ENCODE peak calls at places on chromosomes 7 and 10, in ten cellular contexts. T, A, R, X, J, D, Z, W, M and L are unnamed samples.

GRCh38 chr10:6037975-6038624 is 24.1 kb downstream of the IL2RA start:
- DNase-seq in Z (no peak), A (no peak), W (no peak), R (no peak), J (no peak), D (no peak), M (no peak), T (no peak), X (no peak), L (no peak)

GRCh38 chr10:46028584-46029570 is 1.5 kb downstream of the NCOA4 start:
- DNase-seq in M (no peak), T (no peak), X (peak), A (peak), W (peak), J (peak), R (no peak), Z (peak), D (peak), L (no peak)

GRCh38 chr10:104608076-104608828 is 32.8 kb upstream of the SORCS3 start:
- DNase-seq in Z (no peak), R (no peak), J (no peak), W (no peak), A (no peak), X (no peak), M (no peak), D (no peak), T (no peak), L (no peak)

GRCh38 chr7:143429770-143430698 is 13.2 kb upstream of the TAS2R60 start:
- DNase-seq in D (no peak), R (no peak), W (no peak), T (no peak), Z (peak), A (peak), J (no peak), M (no peak), X (no peak), L (no peak)

GRCh38 chr10:12103743-12104142 is 25.7 kb upstream of the SEC61A2 start:
- DNase-seq in Z (no peak), W (no peak), D (no peak), A (no peak), R (no peak), M (no peak), X (no peak), J (no peak), T (no peak), L (no peak)

GRCh38 chr10:71742301-71743098 is 22.9 kb upstream of the C10orf105 start:
- DNase-seq in X (no peak), J (no peak), D (no peak), W (no peak), R (no peak), T (peak), M (no peak), A (no peak), Z (no peak), L (no peak)

GRCh38 chr10:13492493-13493180 is 36.2 kb downstream of the BEND7 start:
- DNase-seq in J (no peak), X (no peak), D (no peak), A (no peak), Z (no peak), W (no peak), T (no peak), R (no peak), M (no peak), L (no peak)

GRCh38 chr7:158535079-158535478 is 52.5 kb downstream of the PTPRN2 start:
- DNase-seq in J (no peak), X (no peak), W (no peak), Z (no peak), R (no peak), T (no peak), D (no peak), M (no peak), A (no peak), L (no peak)

GRCh38 chr10:61897671-61898434 is 3.6 kb upstream of the ARID5B start:
- DNase-seq in R (peak), J (peak), W (peak), Z (peak), X (peak), A (peak), T (no peak), D (peak), M (no peak), L (no peak)

GRCh38 chr7:1530946-1531262 is 402 bp downstream of the MAFK start:
- DNase-seq in A (no peak), D (no peak), X (no peak), Z (no peak), W (no peak), R (no peak), T (no peak), J (no peak), M (no peak), L (no peak)

GRCh38 chr10:22631185-22631584 is 83.2 kb downstream of the PIP4K2A start:
- DNase-seq in T (no peak), D (no peak), M (no peak), R (no peak), X (no peak), W (no peak), A (no peak), Z (no peak), J (no peak), L (no peak)

GRCh38 chr10:22630229-22631174 is 83.9 kb downstream of the PIP4K2A start:
- DNase-seq in R (no peak), W (no peak), J (no peak), Z (peak), X (no peak), A (peak), M (no peak), T (no peak), D (no peak), L (no peak)

GRCh38 chr10:22628309-22628708 is 86.1 kb downstream of the PIP4K2A start:
- DNase-seq in M (no peak), X (no peak), J (no peak), A (no peak), T (no peak), W (no peak), Z (no peak), D (no peak), R (no peak), L (no peak)

GRCh38 chr10:22629126-22629525 is 85.3 kb downstream of the PIP4K2A start:
- DNase-seq in D (no peak), J (no peak), X (no peak), T (no peak), R (no peak), M (no peak), A (peak), Z (peak), W (no peak), L (no peak)

GRCh38 chr10:22629843-22630228 is 84.5 kb downstream of the PIP4K2A start:
- DNase-seq in M (no peak), A (no peak), D (no peak), J (no peak), X (no peak), T (no peak), Z (no peak), R (no peak), W (no peak), L (no peak)
- TF ChIP-seq CTCF in M (no peak), A (no peak), D (no peak), J (no peak), X (no peak), T (no peak), Z (no peak), R (no peak), W (no peak), L (no peak)

GRCh38 chr10:98316661-98317060 is 48.7 kb upstream of the LOXL4 start:
- DNase-seq in W (no peak), X (no peak), M (no peak), J (no peak), D (no peak), A (peak), Z (peak), T (no peak), R (no peak), L (no peak)

GRCh38 chr10:98313598-98313997 is 45.6 kb upstream of the LOXL4 start:
- DNase-seq in Z (no peak), J (no peak), R (no peak), M (no peak), T (no peak), X (no peak), A (no peak), W (no peak), D (no peak), L (no peak)

GRCh38 chr10:98318861-98319260 is 50.9 kb upstream of the LOXL4 start:
- DNase-seq in J (no peak), R (no peak), M (no peak), W (no peak), Z (no peak), X (no peak), D (no peak), T (no peak), A (peak), L (no peak)

GRCh38 chr10:98314577-98315284 is 46.7 kb upstream of the LOXL4 start:
- DNase-seq in R (peak), X (peak), Z (peak), M (no peak), W (no peak), T (no peak), A (peak), J (no peak), D (peak), L (no peak)

GRCh38 chr10:98316156-98316555 is 48.2 kb upstream of the LOXL4 start:
- DNase-seq in M (no peak), J (no peak), A (no peak), R (no peak), T (no peak), Z (no peak), X (no peak), D (no peak), W (no peak), L (no peak)
- H3K4me3 ChIP-seq in M (no peak), J (no peak), A (no peak), R (no peak), T (no peak), Z (no peak), X (no peak), D (no peak), W (no peak), L (no peak)

DNA sequence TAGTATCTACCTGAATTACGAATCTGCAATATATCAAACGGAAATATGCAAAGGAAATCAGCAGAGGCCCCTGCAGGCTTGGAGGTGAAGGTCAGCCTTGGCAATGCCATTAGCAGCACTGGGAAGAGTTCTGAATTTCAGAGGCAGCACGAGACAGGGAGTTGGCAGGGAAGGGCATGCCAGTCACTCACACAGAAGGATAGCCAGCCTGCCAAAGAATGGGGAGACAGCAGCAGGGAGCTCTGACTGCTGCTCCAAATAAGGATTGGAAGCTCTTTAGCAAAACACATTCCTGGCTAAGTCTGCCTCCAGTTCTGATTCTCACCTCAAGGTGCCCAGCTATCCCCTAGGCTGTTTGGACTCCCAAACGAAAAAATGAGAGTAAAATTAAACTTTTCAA is 188.0 kb downstream of the PDE1C start:
- DNase-seq in T (no peak), D (peak), Z (no peak), R (peak), J (peak), M (no peak), X (no peak), A (peak), W (no peak), L (no peak)
- TF ChIP-seq CTCF in T (no peak), D (no peak), Z (no peak), R (peak), J (no peak), M (no peak), X (no peak), A (no peak), W (peak), L (no peak)

DNA sequence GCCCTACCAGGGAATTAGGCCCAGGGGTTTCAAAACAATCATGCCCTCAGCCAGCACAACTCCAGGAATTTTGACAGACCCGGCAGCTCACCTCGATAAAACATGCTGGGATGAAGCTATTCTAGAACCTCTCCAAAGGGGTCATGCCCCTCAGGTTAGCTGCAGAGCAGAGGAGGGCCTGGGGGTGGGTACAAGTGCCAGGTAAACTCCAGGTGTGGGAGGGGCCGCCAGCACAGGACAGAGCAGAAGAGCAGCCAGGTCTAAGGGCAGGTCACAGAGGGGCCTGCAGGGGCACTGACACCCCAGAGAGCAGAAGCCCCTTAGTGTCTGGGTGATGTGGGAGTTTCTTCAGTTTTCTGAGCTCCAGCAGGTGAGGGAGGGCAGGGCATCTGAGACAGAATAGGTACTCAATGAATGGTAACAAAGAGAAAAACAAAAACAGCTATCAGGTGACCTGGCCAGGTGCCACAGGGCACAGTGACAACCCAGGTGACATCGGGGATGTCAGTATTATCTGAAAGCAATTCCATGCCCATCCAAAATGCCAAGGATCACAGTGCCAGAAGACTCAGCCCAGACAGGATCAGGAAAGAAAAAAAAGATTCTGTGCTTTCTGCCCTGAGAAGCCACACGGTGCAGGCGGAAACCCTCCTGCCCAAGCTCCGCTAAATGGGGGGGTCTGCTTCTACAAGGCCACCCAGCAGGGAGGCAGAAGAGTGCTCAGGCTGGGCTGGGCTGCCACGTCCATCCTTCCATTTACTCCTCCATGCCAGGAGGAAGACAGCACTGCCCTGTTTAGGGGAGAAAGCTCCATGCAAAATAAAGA is 104.5 kb downstream of the TNS3 start:
- DNase-seq in D (no peak), M (no peak), Z (no peak), A (no peak), X (no peak), T (no peak), J (no peak), R (no peak), W (no peak), L (no peak)
- H3K4me3 ChIP-seq in D (no peak), M (no peak), Z (no peak), A (no peak), X (no peak), T (no peak), J (no peak), R (no peak), W (no peak), L (no peak)

GRCh38 chr7:69893915-69894314 is 295.6 kb downstream of the AUTS2 start:
- DNase-seq in A (peak), X (no peak), T (no peak), R (no peak), Z (peak), J (peak), W (peak), M (no peak), D (peak), L (no peak)
- TF ChIP-seq CTCF in A (peak), X (no peak), T (peak), R (peak), Z (peak), J (peak), W (peak), M (peak), D (peak), L (peak)

GRCh38 chr7:7924303-7924702 is 44.3 kb upstream of the GLCCI1 start:
- DNase-seq in R (no peak), A (no peak), T (no peak), M (no peak), J (peak), W (no peak), D (no peak), Z (no peak), X (no peak), L (no peak)
- H3K4me3 ChIP-seq in R (no peak), A (no peak), T (no peak), M (no peak), J (no peak), W (no peak), D (no peak), Z (no peak), X (no peak), L (no peak)

DNA sequence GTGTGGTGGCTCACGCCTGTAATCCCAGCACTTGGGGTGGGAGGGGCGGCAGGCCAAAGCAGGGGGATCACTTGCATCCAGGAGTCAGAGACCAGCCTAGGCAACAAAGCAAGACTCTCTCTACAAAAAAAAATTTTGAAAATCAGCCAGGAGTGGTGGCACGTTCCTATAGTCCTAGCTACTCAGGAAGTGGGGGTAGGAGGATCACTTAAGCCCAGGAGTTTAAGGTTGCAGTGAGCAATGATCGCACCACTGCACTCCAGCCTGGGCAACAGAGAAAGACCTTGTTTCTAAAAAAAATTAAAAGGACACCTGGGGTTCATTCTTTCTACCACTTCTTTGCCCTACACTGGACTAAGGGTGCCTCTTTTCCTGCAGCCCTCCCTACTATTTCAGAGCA is 15.1 kb downstream of the WAPL start:
- DNase-seq in J (no peak), A (no peak), D (no peak), W (no peak), T (no peak), Z (no peak), R (no peak), M (no peak), X (no peak), L (no peak)
- TF ChIP-seq CTCF in J (no peak), A (no peak), D (no peak), W (no peak), T (no peak), Z (no peak), R (no peak), M (no peak), X (no peak), L (no peak)

DNA sequence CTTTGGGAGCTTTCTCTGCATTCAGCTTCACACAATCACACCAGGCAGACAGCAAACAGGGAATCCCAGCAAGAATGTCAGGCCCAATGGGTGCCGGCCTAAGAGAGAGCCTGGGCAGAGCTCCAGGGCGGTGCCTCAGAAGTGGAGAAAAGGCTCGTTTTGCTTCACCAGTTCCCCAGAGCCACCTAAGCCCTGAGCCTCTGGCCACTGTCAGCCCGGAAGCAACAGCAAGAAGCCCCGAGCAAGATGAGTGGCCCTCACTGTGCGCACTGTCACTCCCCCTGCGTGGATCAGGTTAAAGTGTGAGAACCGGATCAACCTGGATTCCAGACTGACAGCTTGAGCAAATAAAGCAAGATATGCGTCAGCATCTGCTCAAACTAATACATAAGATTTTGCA is 14.7 kb downstream of the CNPY1 start:
- DNase-seq in R (peak), D (no peak), A (no peak), W (no peak), M (peak), T (peak), J (peak), X (no peak), Z (no peak), L (no peak)
- H3K4me3 ChIP-seq in R (no peak), D (no peak), A (no peak), W (no peak), M (no peak), T (no peak), J (no peak), X (no peak), Z (no peak), L (no peak)